ENCODE peak calls at places on chromosomes 13 and 19, in ten cellular contexts. I, J, M, S, A, V, C, P, D and E are unnamed samples.

GRCh38 chr19:43524922-43525835 is 1.8 kb downstream of the ETHE1 start:
- DNase-seq in J (peak), S (peak), M (peak), D (no peak), V (peak), A (no peak), I (peak), C (no peak), P (no peak), E (no peak)

GRCh38 chr19:41844601-41845000 is at the start of gene LYPD4:
- DNase-seq in S (no peak), A (no peak), I (no peak), J (no peak), D (no peak), C (no peak), P (no peak), M (no peak), V (no peak), E (no peak)

GRCh38 chr13:77225946-77226345 is 100.9 kb downstream of the MYCBP2 start:
- DNase-seq in M (no peak), I (no peak), S (no peak), C (no peak), D (no peak), P (no peak), J (no peak), A (no peak), V (no peak), E (no peak)

GRCh38 chr19:6516018-6516658 is 14.0 kb upstream of the TUBB4A start:
- DNase-seq in V (peak), I (peak), C (peak), D (peak), J (peak), A (no peak), P (peak), M (peak), S (peak), E (peak)

GRCh38 chr13:111412251-111412650 is 91.8 kb downstream of the TEX29 start:
- DNase-seq in D (no peak), A (no peak), V (no peak), P (no peak), S (no peak), C (no peak), M (no peak), J (no peak), I (no peak), E (no peak)

GRCh38 chr13:113914333-113915011 is 50.6 kb upstream of the GAS6 start:
- DNase-seq in V (no peak), D (no peak), S (no peak), J (peak), C (no peak), P (no peak), M (no peak), A (no peak), I (no peak), E (no peak)

GRCh38 chr19:49588370-49589122 is 2.4 kb upstream of the PRR12 start:
- DNase-seq in M (no peak), S (no peak), D (no peak), I (no peak), V (no peak), P (no peak), C (no peak), J (no peak), A (no peak), E (no peak)

GRCh38 chr13:27783111-27783510 is 9.2 kb upstream of the GSX1 start:
- DNase-seq in M (no peak), P (no peak), V (no peak), S (no peak), I (no peak), J (no peak), D (no peak), C (no peak), A (no peak), E (no peak)

GRCh38 chr13:108629988-108630387 is 577 bp downstream of the MYO16 start:
- DNase-seq in M (no peak), V (no peak), I (no peak), C (no peak), S (no peak), A (no peak), P (no peak), J (no peak), D (no peak), E (no peak)

GRCh38 chr19:47228937-47229673 is 1.9 kb downstream of the BBC3 start:
- DNase-seq in D (no peak), M (peak), J (no peak), C (no peak), V (no peak), P (no peak), S (no peak), I (no peak), A (no peak), E (no peak)

GRCh38 chr13:48741377-48741776 is 87.6 kb downstream of the CYSLTR2 start:
- DNase-seq in J (no peak), P (no peak), S (no peak), V (no peak), A (no peak), I (no peak), C (no peak), M (no peak), D (no peak), E (no peak)

GRCh38 chr19:33399081-33399744 is 25.7 kb downstream of the CEBPG start:
- DNase-seq in C (peak), V (no peak), A (no peak), S (no peak), M (no peak), J (no peak), D (peak), I (no peak), P (no peak), E (no peak)

GRCh38 chr13:74210693-74211393 is 76.6 kb upstream of the KLF12 start:
- DNase-seq in P (peak), D (no peak), V (no peak), A (no peak), M (peak), S (no peak), J (peak), C (no peak), I (no peak), E (no peak)

GRCh38 chr19:54203151-54203611 is 2.5 kb downstream of the RPS9 start:
- DNase-seq in I (no peak), C (no peak), S (no peak), D (no peak), M (no peak), J (no peak), P (no peak), A (no peak), V (no peak), E (no peak)

GRCh38 chr19:37845932-37846331 is 60.5 kb downstream of the WDR87 start:
- DNase-seq in A (no peak), V (no peak), J (no peak), D (no peak), C (no peak), S (no peak), I (no peak), P (no peak), M (no peak), E (no peak)

GRCh38 chr13:76882431-76882830 is 3.8 kb downstream of the KCTD12 start:
- DNase-seq in V (no peak), D (peak), M (no peak), P (no peak), C (no peak), J (no peak), S (no peak), A (no peak), I (no peak), E (no peak)

GRCh38 chr19:11384778-11385129 is 640 bp upstream of the EPOR start:
- DNase-seq in C (no peak), M (no peak), S (no peak), A (no peak), D (no peak), P (no peak), I (no peak), J (no peak), V (no peak), E (no peak)

GRCh38 chr19:10508707-10509106 is 5.6 kb upstream of the KEAP1 start:
- DNase-seq in M (no peak), D (no peak), S (no peak), A (no peak), J (no peak), V (no peak), I (no peak), P (no peak), C (no peak), E (no peak)

GRCh38 chr19:23523863-23524262 is 128.6 kb upstream of the ZNF91 start:
- DNase-seq in D (no peak), I (no peak), S (no peak), A (no peak), J (no peak), V (no peak), C (no peak), M (no peak), P (no peak), E (no peak)

GRCh38 chr13:99057310-99057975 is 79.6 kb upstream of the DOCK9 start:
- DNase-seq in D (no peak), M (no peak), S (no peak), J (no peak), P (no peak), I (no peak), A (no peak), V (no peak), C (no peak), E (no peak)

GRCh38 chr13:62767473-62767872 is 1351.8 kb upstream of the PCDH20 start:
- DNase-seq in V (no peak), C (no peak), D (no peak), J (no peak), P (no peak), M (no peak), S (no peak), A (no peak), I (no peak), E (no peak)

GRCh38 chr13:40813662-40814454 is 24.4 kb downstream of the SLC25A15 start:
- DNase-seq in A (no peak), C (no peak), I (no peak), J (no peak), S (no peak), M (no peak), V (no peak), P (no peak), D (no peak), E (no peak)

GRCh38 chr13:47933688-47934011 is 67.4 kb downstream of the SUCLA2 start:
- DNase-seq in D (no peak), C (no peak), V (no peak), P (no peak), A (no peak), J (no peak), S (no peak), M (no peak), I (no peak), E (no peak)

GRCh38 chr19:7852851-7853759 is 21.1 kb downstream of the PRR36 start:
- DNase-seq in V (peak), D (peak), I (peak), S (peak), J (no peak), M (no peak), A (peak), P (no peak), C (peak), E (peak)

GRCh38 chr13:25819856-25820530 is 231.8 kb downstream of the SHISA2 start:
- DNase-seq in V (no peak), A (no peak), I (peak), S (no peak), M (no peak), P (no peak), C (no peak), J (no peak), D (no peak), E (no peak)

GRCh38 chr13:46543307-46543706 is 9.7 kb upstream of the LRCH1 start:
- DNase-seq in I (no peak), J (no peak), V (no peak), S (no peak), M (no peak), C (no peak), D (no peak), A (no peak), P (no peak), E (no peak)

GRCh38 chr13:78047151-78047550 is 128.5 kb upstream of the EDNRB start:
- DNase-seq in P (no peak), J (no peak), D (no peak), A (no peak), S (no peak), I (no peak), V (no peak), C (no peak), M (no peak), E (no peak)

GRCh38 chr13:96238861-96239260 is 149.0 kb downstream of the HS6ST3 start:
- DNase-seq in I (no peak), P (no peak), A (no peak), D (no peak), C (no peak), J (no peak), S (no peak), V (no peak), M (no peak), E (no peak)

GRCh38 chr19:7159105-7159933 is 89.8 kb downstream of the ZNF557 start:
- DNase-seq in D (peak), A (no peak), S (no peak), C (no peak), J (peak), P (no peak), I (peak), V (peak), M (peak), E (no peak)

GRCh38 chr19:16373539-16373938 is 48.9 kb downstream of the KLF2 start:
- DNase-seq in C (no peak), P (no peak), D (no peak), J (no peak), A (no peak), S (no peak), I (no peak), V (peak), M (no peak), E (no peak)

GRCh38 chr19:1624458-1624857 is 19.2 kb upstream of the UQCR11 start:
- DNase-seq in M (no peak), I (peak), P (no peak), V (no peak), A (peak), J (no peak), D (no peak), S (peak), C (no peak), E (peak)
- TF ChIP-seq CTCF in M (peak), I (peak), P (peak), V (peak), A (peak), J (peak), D (peak), S (peak), C (peak), E (peak)

GRCh38 chr19:3969435-3970312 is 1.2 kb downstream of the DAPK3 start:
- DNase-seq in D (peak), S (no peak), V (peak), A (no peak), C (no peak), I (no peak), M (peak), P (no peak), J (no peak), E (peak)
- TF ChIP-seq CTCF in D (no peak), S (no peak), V (no peak), A (no peak), C (no peak), I (peak), M (peak), P (peak), J (peak), E (peak)

DNA sequence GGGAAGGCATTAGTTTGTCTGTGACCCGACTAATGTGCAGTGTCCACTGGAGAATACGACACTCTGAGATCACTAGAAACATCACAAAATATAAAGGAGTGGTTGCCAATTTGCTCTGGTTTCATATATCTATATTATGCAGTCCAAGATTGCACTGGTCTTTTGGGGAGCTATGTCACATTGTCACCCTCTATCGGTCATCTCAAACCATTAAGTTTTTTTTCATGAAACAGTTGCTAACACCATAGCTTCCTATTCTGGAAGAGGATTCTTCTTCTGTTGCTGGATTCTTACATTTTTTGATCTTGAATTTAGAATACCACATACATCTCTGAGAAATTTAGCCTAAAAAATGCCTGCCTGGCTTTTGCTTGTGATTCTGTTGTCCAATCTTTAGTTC is 168.6 kb downstream of the LACC1 start:
- DNase-seq in I (no peak), D (no peak), J (no peak), V (no peak), P (no peak), S (no peak), C (no peak), A (no peak), M (no peak), E (no peak)
- TF ChIP-seq CTCF in I (peak), D (no peak), J (peak), V (no peak), P (no peak), S (no peak), C (no peak), A (no peak), M (no peak), E (no peak)

DNA sequence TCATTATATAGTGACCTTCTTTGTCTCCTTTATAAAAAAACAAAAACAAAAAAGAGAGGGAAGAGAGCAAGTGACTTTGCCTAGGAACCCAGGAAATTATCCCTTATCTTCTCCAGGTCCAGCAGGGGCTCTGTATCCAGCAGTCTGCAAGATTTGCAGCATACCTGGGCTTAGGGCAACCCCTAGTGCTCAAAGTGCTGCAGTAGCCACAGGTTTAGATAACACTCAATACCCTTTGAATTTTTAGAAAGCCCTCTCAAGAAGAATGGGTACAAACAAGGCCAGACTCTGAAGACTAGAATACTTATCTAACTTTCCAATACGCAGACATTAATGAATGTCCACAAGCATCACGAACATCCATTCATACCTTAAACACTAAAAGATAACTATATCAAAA is 43.2 kb downstream of the CCNA1 start:
- DNase-seq in A (no peak), J (no peak), I (no peak), M (no peak), P (no peak), V (no peak), D (no peak), C (no peak), S (no peak), E (no peak)
- TF ChIP-seq CTCF in A (no peak), J (no peak), I (no peak), M (no peak), P (no peak), V (no peak), D (no peak), C (no peak), S (no peak), E (no peak)

DNA sequence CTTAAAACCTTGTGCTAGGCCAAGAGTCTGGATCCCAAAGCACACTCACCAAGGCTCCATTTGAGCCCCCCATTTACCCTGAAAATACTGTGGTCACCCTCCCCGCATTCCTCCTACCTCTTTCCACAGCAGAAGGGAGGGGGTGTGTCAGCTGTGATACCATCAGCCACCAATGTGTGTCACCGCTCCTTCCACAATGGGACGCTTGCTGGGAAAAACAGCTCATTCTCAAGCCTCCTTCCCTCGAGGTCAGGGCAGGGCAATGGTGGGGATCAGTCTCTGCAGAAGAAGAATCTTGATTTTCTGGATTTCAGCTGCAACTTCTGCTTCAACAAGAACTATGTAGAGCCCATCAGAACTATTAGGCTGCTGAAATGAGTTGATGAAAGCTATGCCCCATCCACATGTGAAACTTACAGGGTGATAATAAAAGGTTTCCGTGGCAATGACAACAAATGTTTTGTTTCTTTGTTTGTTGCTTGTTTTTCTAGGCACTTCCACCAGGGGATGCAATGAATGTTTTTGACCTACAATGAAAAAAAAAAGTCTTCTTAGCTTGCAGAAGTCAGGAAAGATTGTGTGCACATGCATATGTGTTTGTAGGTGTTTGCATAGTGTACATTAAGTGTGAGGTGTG is 26.4 kb upstream of the ZNF507 start:
- DNase-seq in P (no peak), V (no peak), A (no peak), M (no peak), S (no peak), J (no peak), D (no peak), C (no peak), I (no peak), E (no peak)
- TF ChIP-seq CTCF in P (peak), V (no peak), A (no peak), M (no peak), S (no peak), J (peak), D (no peak), C (peak), I (peak), E (no peak)

DNA sequence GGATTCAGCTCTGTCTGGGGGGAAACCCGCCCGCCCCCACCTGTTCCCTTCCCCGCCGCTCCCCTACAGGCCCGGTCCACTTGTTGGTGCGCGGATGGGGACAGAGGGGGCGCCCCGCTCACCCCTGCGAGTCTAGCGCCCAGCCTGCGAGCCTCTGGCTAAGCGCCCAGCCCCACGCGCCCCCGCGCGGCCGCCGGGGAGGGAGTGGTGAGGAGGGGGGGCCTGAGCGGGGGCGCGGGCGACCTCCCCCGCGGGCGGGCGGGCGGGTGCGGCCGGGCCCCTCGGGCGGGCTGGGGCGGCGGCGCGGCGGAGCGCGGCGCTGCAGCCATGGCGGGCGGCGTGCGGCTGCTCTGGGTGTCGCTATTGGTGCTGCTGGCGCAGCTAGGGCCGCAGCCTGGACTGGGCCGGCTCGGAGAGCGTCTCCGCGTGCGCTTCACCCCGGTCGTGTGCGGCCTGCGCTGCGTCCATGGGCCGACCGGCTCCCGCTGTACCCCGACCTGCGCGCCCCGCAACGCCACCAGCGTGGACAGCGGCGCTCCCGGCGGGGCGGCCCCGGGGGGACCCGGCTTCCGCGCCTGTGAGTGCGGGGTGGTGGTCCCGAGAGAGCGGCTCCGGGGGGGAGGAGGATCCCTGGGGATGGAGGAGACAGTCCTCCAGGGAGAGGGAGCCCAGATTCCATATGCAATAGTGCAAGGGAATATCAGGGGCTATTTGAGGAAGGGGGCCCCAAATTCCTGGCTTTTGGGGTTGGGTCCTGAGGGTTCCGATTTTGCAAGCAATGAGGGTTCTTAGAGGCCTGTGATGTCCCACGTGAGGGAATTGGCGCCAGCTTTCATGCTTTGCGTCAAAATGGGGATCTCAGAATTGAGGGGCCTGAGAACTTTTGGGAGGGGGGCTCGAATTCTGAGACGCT is at the start of gene LTBP4:
- DNase-seq in S (no peak), J (no peak), P (no peak), V (peak), I (peak), C (no peak), A (no peak), D (no peak), M (no peak), E (no peak)
- TF ChIP-seq CTCF in S (no peak), J (peak), P (no peak), V (peak), I (peak), C (no peak), A (no peak), D (no peak), M (no peak), E (peak)

GRCh38 chr19:38917921-38918491 is 6.0 kb upstream of the CCER2 start:
- DNase-seq in C (no peak), S (no peak), J (no peak), D (no peak), M (no peak), V (no peak), A (no peak), I (no peak), P (no peak), E (no peak)
- TF ChIP-seq CTCF in C (no peak), S (no peak), J (peak), D (no peak), M (no peak), V (no peak), A (no peak), I (peak), P (no peak), E (peak)

GRCh38 chr19:426725-427445 is 17.9 kb upstream of the C2CD4C start:
- DNase-seq in M (no peak), S (no peak), C (no peak), P (no peak), D (no peak), V (no peak), A (no peak), J (no peak), I (no peak), E (no peak)
- TF ChIP-seq CTCF in M (no peak), S (no peak), C (no peak), P (no peak), D (no peak), V (no peak), A (no peak), J (no peak), I (no peak), E (no peak)